ENCODE peak calls at places on chromosome 2, in four cellular contexts. Y is A549, N is ascending aorta, C is glutamatergic neuron. K is an unnamed sample.

GRCh38 chr2:16179701-16180402 is 239.5 kb downstream of the MYCN start:
- DNase-seq in Y (no peak), N (no peak), C (no peak), K (no peak)

GRCh38 chr2:223357076-223357475 is 245.1 kb downstream of the SCG2 start:
- DNase-seq in Y (no peak), N (no peak), C (no peak), K (no peak)

GRCh38 chr2:129554373-129554772 is 425.1 kb upstream of the RAB6C start:
- DNase-seq in Y (no peak), N (no peak), C (no peak), K (no peak)

GRCh38 chr2:177573120-177573519 is 180.5 kb downstream of the AGPS start:
- DNase-seq in Y (no peak), N (no peak), C (no peak), K (no peak)

GRCh38 chr2:191486584-191487320 is 191.2 kb upstream of the NABP1 start:
- DNase-seq in Y (no peak), N (no peak), C (no peak), K (no peak)

GRCh38 chr2:88187038-88187676 is 17.0 kb downstream of the THNSL2 start:
- DNase-seq in Y (peak), N (no peak), C (peak), K (no peak)

GRCh38 chr2:8394569-8395359 is 287.1 kb upstream of the ID2 start:
- DNase-seq in Y (no peak), N (peak), C (no peak), K (no peak)

GRCh38 chr2:65025453-65026128 is 30.6 kb upstream of the CEP68 start:
- DNase-seq in Y (no peak), N (no peak), C (no peak), K (no peak)

GRCh38 chr2:236703310-236703709 is 133.7 kb downstream of the ACKR3 start:
- DNase-seq in Y (no peak), N (no peak), C (no peak), K (no peak)

GRCh38 chr2:192051533-192051932 is 143.2 kb downstream of the TMEFF2 start:
- DNase-seq in Y (no peak), N (no peak), C (no peak), K (no peak)

GRCh38 chr2:27735263-27735904 is 36.1 kb upstream of the MRPL33 start:
- DNase-seq in Y (no peak), N (peak), C (peak), K (peak)

GRCh38 chr2:86372641-86373502 is 35.4 kb upstream of the REEP1 start:
- DNase-seq in Y (peak), N (no peak), C (peak), K (no peak)

GRCh38 chr2:191856111-191856876 is 9.4 kb upstream of the CAVIN2 start:
- DNase-seq in Y (no peak), N (no peak), C (no peak), K (no peak)

GRCh38 chr2:165776013-165776412 is 18.0 kb downstream of the GALNT3 start:
- DNase-seq in Y (no peak), N (no peak), C (no peak), K (no peak)

GRCh38 chr2:108833219-108833618 is 46.6 kb downstream of the CCDC138 start:
- DNase-seq in Y (no peak), N (no peak), C (no peak), K (no peak)

GRCh38 chr2:28639092-28639691 is 112.4 kb upstream of the PPP1CB start:
- DNase-seq in Y (no peak), N (no peak), C (no peak), K (no peak)

GRCh38 chr2:147171961-147172360 is 672.9 kb upstream of the ACVR2A start:
- DNase-seq in Y (no peak), N (no peak), C (no peak), K (no peak)

GRCh38 chr2:53826587-53827397 is 33.0 kb downstream of the GPR75 start:
- DNase-seq in Y (no peak), N (no peak), C (no peak), K (no peak)

GRCh38 chr2:147789287-147789686 is 55.5 kb upstream of the ACVR2A start:
- DNase-seq in Y (no peak), N (no peak), C (no peak), K (no peak)

GRCh38 chr2:218026676-218027425 is 24.1 kb upstream of the TNS1 start:
- DNase-seq in Y (no peak), N (peak), C (no peak), K (no peak)

GRCh38 chr2:217366996-217367395 is 507.1 kb upstream of the TNP1 start:
- DNase-seq in Y (no peak), N (no peak), C (no peak), K (no peak)

GRCh38 chr2:41061371-41061770 is 609.5 kb upstream of the SLC8A1 start:
- DNase-seq in Y (no peak), N (no peak), C (no peak), K (no peak)

GRCh38 chr2:75607988-75608683 is 38.4 kb upstream of the MRPL19 start:
- DNase-seq in Y (no peak), N (no peak), C (no peak), K (no peak)

GRCh38 chr2:75604479-75604878 is 42.1 kb upstream of the MRPL19 start:
- DNase-seq in Y (no peak), N (no peak), C (no peak), K (no peak)

GRCh38 chr2:75606851-75607798 is 39.5 kb upstream of the MRPL19 start:
- DNase-seq in Y (no peak), N (no peak), C (no peak), K (no peak)

GRCh38 chr2:75603477-75603876 is 42.7 kb upstream of the EVA1A start:
- DNase-seq in Y (no peak), N (no peak), C (no peak), K (no peak)

DNA sequence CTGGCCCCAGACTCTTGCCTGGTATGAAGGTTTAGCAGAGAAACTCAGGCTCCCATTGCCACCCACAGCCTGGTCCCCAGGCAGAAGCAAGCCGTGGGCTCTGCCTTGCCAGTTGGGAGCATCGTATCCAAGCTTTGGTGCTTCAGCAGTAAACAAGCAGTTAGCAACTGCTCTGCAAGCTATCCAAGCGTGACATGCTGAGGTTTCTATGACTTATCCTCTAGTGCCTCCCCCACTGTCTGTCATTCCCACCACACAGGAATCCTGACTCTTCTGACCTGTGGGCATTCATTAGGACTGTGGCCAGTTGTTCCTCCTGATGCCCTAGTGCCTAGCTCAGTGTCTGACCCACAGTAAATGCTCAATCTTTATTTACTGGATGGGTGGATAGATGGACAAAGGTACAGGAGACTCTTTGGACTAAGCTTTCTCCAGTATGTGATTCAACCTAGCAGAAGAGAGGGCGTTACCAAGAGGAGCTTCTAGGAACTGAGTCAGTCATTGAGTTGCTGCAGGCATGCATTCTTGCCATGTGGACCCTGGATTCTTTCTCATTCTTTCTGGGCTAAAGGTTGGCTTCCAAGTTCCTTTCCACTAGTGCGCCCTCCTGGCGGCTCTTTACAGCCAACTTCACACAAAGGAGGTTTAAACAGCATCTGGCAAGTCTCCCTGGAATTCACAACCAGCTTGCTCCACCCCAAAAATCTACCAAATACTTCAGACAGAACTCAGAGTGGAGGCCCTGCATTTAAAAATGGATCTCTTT is 40.6 kb upstream of the MRPL19 start:
- DNase-seq in Y (peak), N (no peak), C (no peak), K (no peak)
- TF ChIP-seq CTCF in Y (no peak), N (no peak), C (no peak), K (no peak)

GRCh38 chr2:225948903-225949302 is 549.4 kb downstream of the NYAP2 start:
- DNase-seq in Y (no peak), N (no peak), C (no peak), K (no peak)
- TF ChIP-seq CTCF in Y (no peak), N (no peak), C (no peak), K (no peak)

DNA sequence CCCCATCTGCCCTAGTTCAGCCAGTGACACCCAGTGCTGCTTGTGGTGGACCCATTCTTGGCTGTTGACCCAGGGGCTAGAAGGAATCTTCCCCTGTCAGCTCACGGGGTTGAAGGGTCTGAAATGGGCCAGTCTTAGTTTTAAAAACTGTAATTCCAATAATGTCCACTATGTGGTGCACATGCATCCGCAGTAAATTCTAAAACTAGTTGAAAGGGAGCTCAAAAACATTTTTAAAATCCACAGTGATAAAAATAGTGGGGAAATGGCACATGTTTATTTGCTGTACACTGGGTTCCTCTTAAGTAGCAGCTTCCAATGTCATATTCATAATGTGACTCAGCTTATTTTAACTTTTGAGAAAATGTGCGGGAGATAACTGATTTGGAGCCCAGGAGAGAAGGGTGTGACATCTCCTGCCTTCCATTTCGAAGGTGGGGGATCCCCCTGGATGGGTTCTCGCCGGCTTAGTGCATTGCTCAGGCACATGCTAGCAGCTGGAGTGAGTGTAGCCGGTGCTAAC is 32.8 kb downstream of the GRHL1 start:
- DNase-seq in Y (peak), N (no peak), C (no peak), K (no peak)
- TF ChIP-seq CTCF in Y (peak), N (peak), C (peak), K (peak)

GRCh38 chr2:105890856-105891255 is 146.1 kb downstream of the NCK2 start:
- DNase-seq in Y (no peak), N (no peak), C (no peak), K (no peak)

GRCh38 chr2:105887246-105887645 is 142.5 kb downstream of the NCK2 start:
- DNase-seq in Y (no peak), N (no peak), C (no peak), K (no peak)

GRCh38 chr2:105886680-105887079 is 142.0 kb downstream of the NCK2 start:
- DNase-seq in Y (no peak), N (no peak), C (no peak), K (no peak)

GRCh38 chr2:105889046-105889445 is 144.3 kb downstream of the NCK2 start:
- DNase-seq in Y (no peak), N (no peak), C (no peak), K (no peak)

DNA sequence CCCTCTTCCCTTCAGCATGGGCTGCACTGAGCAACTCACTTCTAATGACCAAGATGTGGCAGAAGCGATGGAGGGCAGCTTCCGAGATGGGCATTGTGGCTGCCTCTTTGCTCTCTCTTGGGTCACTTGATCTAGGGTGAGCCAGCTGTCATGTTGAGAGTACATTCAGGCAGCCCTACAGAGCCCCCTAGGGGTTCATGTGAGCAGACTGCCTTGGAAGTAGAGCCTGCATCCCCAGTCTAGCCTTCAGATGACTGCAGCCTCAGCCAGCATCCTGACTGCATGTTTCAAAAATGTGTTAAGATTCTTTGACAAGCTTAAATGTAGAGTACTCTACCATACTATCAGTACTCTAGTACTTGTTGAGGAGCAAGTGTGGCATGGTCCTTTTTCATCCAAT is 143.9 kb downstream of the NCK2 start:
- DNase-seq in Y (no peak), N (no peak), C (no peak), K (no peak)
- TF ChIP-seq CTCF in Y (no peak), N (no peak), C (no peak), K (no peak)

GRCh38 chr2:234308073-234308813 is 188.6 kb downstream of the ARL4C start:
- DNase-seq in Y (peak), N (no peak), C (no peak), K (no peak)
- TF ChIP-seq CTCF in Y (peak), N (no peak), C (no peak), K (no peak)

DNA sequence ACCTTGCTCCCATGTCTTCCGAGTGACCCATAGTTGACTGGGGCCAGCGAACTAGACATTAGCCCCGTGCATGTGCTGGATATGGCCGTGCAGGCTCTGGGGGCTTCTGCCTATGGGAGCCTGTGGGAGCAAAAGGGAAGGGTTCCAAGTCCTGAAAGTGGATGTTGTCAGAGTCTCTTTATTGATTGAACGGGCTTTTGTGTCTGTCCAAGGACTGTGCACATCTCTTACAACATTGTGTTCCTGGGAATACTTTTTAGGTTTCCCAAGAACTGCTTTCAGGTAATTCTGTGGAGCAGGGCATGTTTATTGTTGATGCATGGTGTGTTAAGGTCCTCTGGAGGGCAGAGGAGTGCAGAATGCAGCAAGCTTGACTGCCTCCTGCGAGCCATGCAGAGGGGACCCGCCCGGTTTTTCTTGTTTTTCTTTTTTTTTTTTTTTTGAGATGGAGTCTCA is 5.0 kb downstream of the RNF144A start:
- DNase-seq in Y (no peak), N (no peak), C (no peak), K (no peak)
- TF ChIP-seq CTCF in Y (no peak), N (no peak), C (no peak), K (no peak)